ENCODE peak calls at places on chromosomes 5 and 9, in six cellular contexts. One of them, this sample, is unnamed.

GRCh38 chr5:135365281-135365680 is 33.8 kb downstream of the MACROH2A1 start:
- DNase-seq in cardiac muscle cell: no peak
- DNase-seq in AG04450: no peak
- DNase-seq in fibroblast of lung: no peak
- DNase-seq in AG04449: no peak
- DNase-seq in mesendoderm: no peak
- DNase-seq in this sample: no peak

GRCh38 chr5:36239370-36240293 is 2.1 kb downstream of the NADK2 start:
- DNase-seq in AG04449: no peak
- DNase-seq in AG04450: no peak
- DNase-seq in fibroblast of lung: no peak
- DNase-seq in mesendoderm: no peak
- DNase-seq in cardiac muscle cell: no peak
- DNase-seq in this sample: no peak

GRCh38 chr9:114487607-114488300 is 17.5 kb downstream of the WHRN start:
- DNase-seq in cardiac muscle cell: peak
- DNase-seq in AG04450: peak
- DNase-seq in AG04449: peak
- DNase-seq in mesendoderm: peak
- DNase-seq in fibroblast of lung: peak
- DNase-seq in this sample: no peak

GRCh38 chr9:91500509-91501011 is 76.9 kb upstream of the NFIL3 start:
- DNase-seq in AG04449: no peak
- DNase-seq in mesendoderm: no peak
- DNase-seq in cardiac muscle cell: no peak
- DNase-seq in fibroblast of lung: peak
- DNase-seq in AG04450: peak
- DNase-seq in this sample: peak

GRCh38 chr9:1018121-1018520 is 32.0 kb upstream of the DMRT2 start:
- DNase-seq in cardiac muscle cell: peak
- DNase-seq in fibroblast of lung: no peak
- DNase-seq in AG04450: no peak
- DNase-seq in mesendoderm: peak
- DNase-seq in AG04449: no peak
- DNase-seq in this sample: no peak

GRCh38 chr9:132032584-132032945 is 47.1 kb downstream of the MED27 start:
- DNase-seq in fibroblast of lung: no peak
- DNase-seq in cardiac muscle cell: peak
- DNase-seq in mesendoderm: peak
- DNase-seq in AG04449: no peak
- DNase-seq in AG04450: no peak
- DNase-seq in this sample: no peak

GRCh38 chr9:71783120-71783523 is 14.8 kb upstream of the CEMIP2 start:
- DNase-seq in AG04450: no peak
- DNase-seq in cardiac muscle cell: no peak
- DNase-seq in mesendoderm: peak
- DNase-seq in AG04449: no peak
- DNase-seq in fibroblast of lung: no peak
- DNase-seq in this sample: no peak

GRCh38 chr9:33306037-33306436 is 15.7 kb downstream of the NFX1 start:
- DNase-seq in AG04450: no peak
- DNase-seq in cardiac muscle cell: no peak
- DNase-seq in mesendoderm: no peak
- DNase-seq in AG04449: no peak
- DNase-seq in fibroblast of lung: no peak
- DNase-seq in this sample: no peak

GRCh38 chr5:171595801-171596231 is 176.4 kb downstream of the FGF18 start:
- DNase-seq in cardiac muscle cell: no peak
- DNase-seq in AG04450: peak
- DNase-seq in mesendoderm: no peak
- DNase-seq in fibroblast of lung: peak
- DNase-seq in AG04449: no peak
- DNase-seq in this sample: peak

GRCh38 chr5:98755406-98755805 is 18.1 kb upstream of the RGMB start:
- DNase-seq in mesendoderm: no peak
- DNase-seq in fibroblast of lung: peak
- DNase-seq in AG04449: no peak
- DNase-seq in cardiac muscle cell: no peak
- DNase-seq in AG04450: no peak
- DNase-seq in this sample: peak

GRCh38 chr9:91193658-91194391 is 167.9 kb downstream of the AUH start:
- DNase-seq in fibroblast of lung: peak
- DNase-seq in AG04449: peak
- DNase-seq in mesendoderm: peak
- DNase-seq in AG04450: peak
- DNase-seq in cardiac muscle cell: peak
- DNase-seq in this sample: peak

GRCh38 chr9:18371621-18372020 is 102.3 kb upstream of the ADAMTSL1 start:
- DNase-seq in cardiac muscle cell: peak
- DNase-seq in AG04449: no peak
- DNase-seq in mesendoderm: no peak
- DNase-seq in fibroblast of lung: no peak
- DNase-seq in AG04450: no peak
- DNase-seq in this sample: no peak

GRCh38 chr9:20948703-20949102 is 82.7 kb downstream of the HACD4 start:
- DNase-seq in cardiac muscle cell: no peak
- DNase-seq in AG04450: no peak
- DNase-seq in mesendoderm: no peak
- DNase-seq in fibroblast of lung: no peak
- DNase-seq in AG04449: no peak
- DNase-seq in this sample: no peak

GRCh38 chr5:61277781-61278180 is 54.3 kb upstream of the ZSWIM6 start:
- DNase-seq in cardiac muscle cell: no peak
- DNase-seq in mesendoderm: no peak
- DNase-seq in AG04449: no peak
- DNase-seq in AG04450: no peak
- DNase-seq in fibroblast of lung: no peak
- DNase-seq in this sample: no peak

GRCh38 chr9:17627641-17628040 is 48.8 kb downstream of the SH3GL2 start:
- DNase-seq in fibroblast of lung: peak
- DNase-seq in AG04450: peak
- DNase-seq in cardiac muscle cell: no peak
- DNase-seq in AG04449: no peak
- DNase-seq in mesendoderm: no peak
- DNase-seq in this sample: no peak

GRCh38 chr5:175588709-175589429 is 69.0 kb upstream of the HRH2 start:
- DNase-seq in fibroblast of lung: no peak
- DNase-seq in AG04450: no peak
- DNase-seq in AG04449: no peak
- DNase-seq in mesendoderm: no peak
- DNase-seq in cardiac muscle cell: no peak
- DNase-seq in this sample: no peak

GRCh38 chr5:109141499-109142200 is 268.1 kb downstream of the PJA2 start:
- DNase-seq in fibroblast of lung: peak
- DNase-seq in AG04450: no peak
- DNase-seq in cardiac muscle cell: no peak
- DNase-seq in mesendoderm: peak
- DNase-seq in AG04449: no peak
- DNase-seq in this sample: no peak

GRCh38 chr5:40223884-40224402 is 455.8 kb upstream of the PTGER4 start:
- DNase-seq in mesendoderm: no peak
- DNase-seq in fibroblast of lung: peak
- DNase-seq in AG04450: peak
- DNase-seq in AG04449: peak
- DNase-seq in cardiac muscle cell: no peak
- DNase-seq in this sample: peak

GRCh38 chr5:89090021-89090420 is 207.0 kb upstream of the MEF2C start:
- DNase-seq in AG04449: no peak
- DNase-seq in fibroblast of lung: no peak
- DNase-seq in AG04450: no peak
- DNase-seq in mesendoderm: no peak
- DNase-seq in cardiac muscle cell: no peak
- DNase-seq in this sample: no peak

GRCh38 chr9:95840096-95840495 is 35.4 kb upstream of the ERCC6L2 start:
- DNase-seq in AG04449: no peak
- DNase-seq in AG04450: no peak
- DNase-seq in cardiac muscle cell: no peak
- DNase-seq in mesendoderm: no peak
- DNase-seq in fibroblast of lung: peak
- DNase-seq in this sample: no peak

GRCh38 chr9:135491764-135492163 is 8.7 kb upstream of the MRPS2 start:
- DNase-seq in mesendoderm: no peak
- DNase-seq in AG04450: no peak
- DNase-seq in fibroblast of lung: no peak
- DNase-seq in AG04449: no peak
- DNase-seq in cardiac muscle cell: no peak
- DNase-seq in this sample: no peak

GRCh38 chr9:23643656-23644258 is 182.3 kb downstream of the ELAVL2 start:
- DNase-seq in cardiac muscle cell: no peak
- DNase-seq in AG04450: no peak
- DNase-seq in AG04449: no peak
- DNase-seq in mesendoderm: no peak
- DNase-seq in fibroblast of lung: no peak
- DNase-seq in this sample: no peak

GRCh38 chr9:77899679-77900354 is 131.8 kb downstream of the GNAQ start:
- DNase-seq in mesendoderm: no peak
- DNase-seq in fibroblast of lung: peak
- DNase-seq in AG04449: peak
- DNase-seq in AG04450: peak
- DNase-seq in cardiac muscle cell: no peak
- DNase-seq in this sample: peak

GRCh38 chr5:172843825-172844576 is 9.9 kb downstream of the ERGIC1 start:
- DNase-seq in fibroblast of lung: no peak
- DNase-seq in mesendoderm: peak
- DNase-seq in AG04449: no peak
- DNase-seq in AG04450: no peak
- DNase-seq in cardiac muscle cell: no peak
- DNase-seq in this sample: no peak

GRCh38 chr9:99140685-99141314 is 35.9 kb downstream of the TGFBR1 start:
- DNase-seq in AG04449: no peak
- DNase-seq in AG04450: peak
- DNase-seq in mesendoderm: peak
- DNase-seq in cardiac muscle cell: peak
- DNase-seq in fibroblast of lung: peak
- DNase-seq in this sample: no peak

GRCh38 chr9:16310288-16311145 is 560.0 kb downstream of the BNC2 start:
- DNase-seq in cardiac muscle cell: no peak
- DNase-seq in AG04450: no peak
- DNase-seq in AG04449: no peak
- DNase-seq in mesendoderm: peak
- DNase-seq in fibroblast of lung: no peak
- DNase-seq in this sample: no peak

GRCh38 chr9:121744687-121745395 is 93.4 kb downstream of the DAB2IP start:
- DNase-seq in fibroblast of lung: no peak
- DNase-seq in AG04449: no peak
- DNase-seq in AG04450: peak
- DNase-seq in cardiac muscle cell: peak
- DNase-seq in mesendoderm: peak
- DNase-seq in this sample: no peak
- H3K4me3 ChIP-seq in fibroblast of lung: no peak
- H3K4me3 ChIP-seq in AG04449: no peak
- H3K4me3 ChIP-seq in AG04450: no peak
- H3K4me3 ChIP-seq in cardiac muscle cell: no peak
- H3K4me3 ChIP-seq in mesendoderm: no peak
- H3K4me3 ChIP-seq in this sample: no peak

DNA sequence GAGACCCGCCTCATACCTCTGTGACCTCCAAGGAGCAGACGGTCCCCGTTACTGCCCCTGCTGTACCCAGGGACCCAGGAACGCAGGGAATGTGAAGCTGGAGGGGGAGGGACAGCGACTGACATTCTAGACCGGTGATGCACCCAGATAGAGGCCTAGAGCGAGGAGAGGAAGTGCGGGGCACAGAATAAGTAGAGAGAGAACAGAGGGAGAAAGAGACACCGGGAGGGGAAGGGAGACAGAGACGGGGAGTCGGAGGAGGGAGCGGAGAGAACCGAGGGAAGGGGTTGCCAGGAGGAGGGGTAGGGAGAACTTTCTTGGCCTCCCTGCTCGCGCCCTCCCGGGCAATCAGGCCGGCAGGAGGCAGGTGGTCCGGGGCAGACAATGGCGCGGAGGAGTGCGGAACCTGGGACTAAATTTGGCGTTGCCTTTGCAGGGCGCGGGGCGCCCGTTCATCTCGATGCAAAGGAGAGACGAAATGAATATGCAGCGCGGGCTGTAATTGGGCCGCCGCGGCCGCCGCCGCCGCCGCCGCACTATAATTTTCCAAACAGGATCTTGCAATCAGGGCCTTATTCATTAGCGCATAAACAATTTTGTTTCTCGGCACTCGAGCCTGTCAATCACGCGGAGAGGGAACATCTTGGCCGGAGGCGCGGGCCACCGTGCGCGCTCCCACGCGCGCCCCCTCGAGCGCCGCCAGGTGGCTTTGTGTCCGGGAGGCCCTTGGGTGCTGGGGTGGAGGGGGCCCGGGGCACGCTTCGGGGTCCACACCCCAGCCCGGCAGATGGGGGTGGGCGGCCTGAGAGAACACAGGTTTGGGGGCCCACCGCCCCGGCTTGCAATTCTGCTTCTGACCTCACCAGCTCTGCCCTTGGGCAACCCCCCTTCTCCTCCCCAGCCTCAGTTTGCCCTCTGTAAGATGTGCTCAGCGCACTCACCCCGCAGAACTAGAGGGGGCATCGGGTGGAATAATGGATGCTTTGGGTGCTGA is 32.9 kb downstream of the NDUFA8 start:
- DNase-seq in fibroblast of lung: no peak
- DNase-seq in cardiac muscle cell: no peak
- DNase-seq in mesendoderm: peak
- DNase-seq in AG04449: no peak
- DNase-seq in AG04450: no peak
- DNase-seq in this sample: no peak
- H3K4me3 ChIP-seq in fibroblast of lung: peak
- H3K4me3 ChIP-seq in cardiac muscle cell: peak
- H3K4me3 ChIP-seq in mesendoderm: peak
- H3K4me3 ChIP-seq in AG04449: peak
- H3K4me3 ChIP-seq in AG04450: peak
- H3K4me3 ChIP-seq in this sample: peak

GRCh38 chr9:92954078-92954861 is 6.9 kb downstream of the FGD3 start:
- DNase-seq in fibroblast of lung: no peak
- DNase-seq in mesendoderm: no peak
- DNase-seq in cardiac muscle cell: no peak
- DNase-seq in AG04449: no peak
- DNase-seq in AG04450: no peak
- DNase-seq in this sample: no peak
- H3K4me3 ChIP-seq in fibroblast of lung: no peak
- H3K4me3 ChIP-seq in mesendoderm: no peak
- H3K4me3 ChIP-seq in cardiac muscle cell: no peak
- H3K4me3 ChIP-seq in AG04449: no peak
- H3K4me3 ChIP-seq in AG04450: no peak
- H3K4me3 ChIP-seq in this sample: no peak

DNA sequence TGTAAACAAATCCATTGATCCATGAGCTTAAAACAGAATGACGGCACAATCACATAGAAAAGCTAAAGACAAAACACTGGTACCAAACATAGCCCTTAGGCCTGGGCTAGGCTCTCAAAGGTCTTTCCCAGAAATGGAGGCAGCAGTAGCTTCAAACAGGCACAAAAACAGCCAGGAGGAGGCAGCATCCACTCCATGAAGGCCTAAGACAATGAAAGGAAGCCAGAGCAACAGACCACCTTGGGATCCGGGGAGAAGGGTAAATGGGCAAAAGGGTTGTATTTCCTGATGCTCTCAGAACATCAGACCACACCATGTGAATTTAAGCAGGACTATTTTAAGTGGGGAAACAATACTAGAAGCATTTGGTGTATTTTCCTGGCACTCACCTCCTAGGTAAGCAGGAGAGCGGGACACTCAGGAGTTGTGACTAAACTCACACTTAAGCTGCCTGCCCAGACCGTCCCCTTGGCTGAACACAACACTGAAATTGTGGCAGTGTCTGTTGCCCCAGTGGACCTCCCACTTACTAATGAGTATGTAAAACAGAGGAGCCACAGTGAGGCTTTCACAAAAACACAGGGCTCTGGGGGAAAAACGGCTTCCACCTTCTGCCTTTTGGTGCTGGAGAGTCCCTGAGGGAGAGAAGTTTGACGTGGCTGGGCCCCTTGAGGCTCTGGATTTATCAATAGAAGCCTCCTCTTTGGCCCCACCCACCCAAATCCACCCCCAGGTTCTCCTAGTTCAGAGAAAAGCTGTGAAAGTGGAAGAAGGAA is 11.9 kb downstream of the GNPDA1 start:
- DNase-seq in AG04449: no peak
- DNase-seq in cardiac muscle cell: peak
- DNase-seq in mesendoderm: peak
- DNase-seq in fibroblast of lung: peak
- DNase-seq in AG04450: no peak
- DNase-seq in this sample: no peak
- H3K4me3 ChIP-seq in AG04449: no peak
- H3K4me3 ChIP-seq in cardiac muscle cell: no peak
- H3K4me3 ChIP-seq in mesendoderm: no peak
- H3K4me3 ChIP-seq in fibroblast of lung: no peak
- H3K4me3 ChIP-seq in AG04450: no peak
- H3K4me3 ChIP-seq in this sample: no peak